ENCODE peak calls at places on chromosomes 5 and 9, in seven cellular contexts. B is RWPE1, N is A549, X is sigmoid colon, A is AG04450, O is stomach, U is choroid plexus epithelial cell. G is an unnamed sample.

GRCh38 chr9:87069690-87070089 is 122.4 kb upstream of the GAS1 start:
- DNase-seq in B (no peak), N (no peak), X (no peak), A (no peak), O (no peak), U (peak), G (no peak)

GRCh38 chr5:138722518-138722917 is 30.7 kb upstream of the CTNNA1 start:
- DNase-seq in B (no peak), N (no peak), X (no peak), A (no peak), O (peak), U (no peak), G (no peak)

GRCh38 chr9:2725929-2726328 is 8.6 kb downstream of the KCNV2 start:
- DNase-seq in B (no peak), N (no peak), X (no peak), A (no peak), O (no peak), U (no peak), G (no peak)

GRCh38 chr9:127530206-127530941 is 79.1 kb downstream of the LRSAM1 start:
- DNase-seq in B (no peak), N (no peak), X (no peak), A (no peak), O (no peak), U (no peak), G (no peak)

GRCh38 chr5:173794901-173795416 is 93.2 kb upstream of the CPEB4 start:
- DNase-seq in B (no peak), N (no peak), X (no peak), A (no peak), O (no peak), U (no peak), G (no peak)

GRCh38 chr5:55421074-55421529 is 113.3 kb downstream of the MTREX start:
- DNase-seq in B (no peak), N (no peak), X (no peak), A (no peak), O (no peak), U (no peak), G (no peak)

GRCh38 chr5:9733456-9733855 is 103.3 kb upstream of the TAS2R1 start:
- DNase-seq in B (no peak), N (no peak), X (no peak), A (no peak), O (no peak), U (no peak), G (no peak)

GRCh38 chr5:57004800-57005199 is 52.9 kb upstream of the MIER3 start:
- DNase-seq in B (peak), N (peak), X (no peak), A (no peak), O (no peak), U (no peak), G (no peak)

GRCh38 chr5:155147222-155147621 is 133.7 kb downstream of the KIF4B start:
- DNase-seq in B (peak), N (no peak), X (no peak), A (no peak), O (no peak), U (peak), G (no peak)

GRCh38 chr5:172496671-172497371 is 42.5 kb upstream of the SH3PXD2B start:
- DNase-seq in B (no peak), N (no peak), X (peak), A (no peak), O (no peak), U (peak), G (no peak)

GRCh38 chr9:122265265-122265900 is 701 bp downstream of the MRRF start:
- DNase-seq in B (no peak), N (no peak), X (no peak), A (no peak), O (no peak), U (peak), G (peak)

GRCh38 chr5:126395198-126395597 is 28.0 kb upstream of the GRAMD2B start:
- DNase-seq in B (no peak), N (no peak), X (no peak), A (no peak), O (no peak), U (peak), G (no peak)

GRCh38 chr5:51278458-51279049 is 104.7 kb upstream of the ISL1 start:
- DNase-seq in B (no peak), N (no peak), X (no peak), A (no peak), O (no peak), U (no peak), G (no peak)

GRCh38 chr9:87465791-87466190 is 31.9 kb upstream of the DAPK1 start:
- DNase-seq in B (no peak), N (no peak), X (no peak), A (no peak), O (no peak), U (no peak), G (no peak)

GRCh38 chr9:32665101-32665500 is 29.6 kb upstream of the TAF1L start:
- DNase-seq in B (peak), N (no peak), X (no peak), A (no peak), O (no peak), U (peak), G (no peak)

GRCh38 chr5:154627711-154628678 is 127.2 kb upstream of the LARP1 start:
- DNase-seq in B (no peak), N (no peak), X (no peak), A (no peak), O (no peak), U (peak), G (no peak)

GRCh38 chr5:179400020-179400419 is 54.8 kb upstream of the ADAMTS2 start:
- DNase-seq in B (no peak), N (no peak), X (peak), A (no peak), O (no peak), U (no peak), G (no peak)

GRCh38 chr5:95562282-95562681 is 7.4 kb downstream of the ARSK start:
- DNase-seq in B (no peak), N (no peak), X (no peak), A (no peak), O (no peak), U (no peak), G (no peak)

GRCh38 chr5:33072700-33073099 is 361.6 kb downstream of the NPR3 start:
- DNase-seq in B (no peak), N (no peak), X (no peak), A (no peak), O (no peak), U (no peak), G (no peak)

GRCh38 chr5:14900661-14901461 is 29.3 kb upstream of the ANKH start:
- DNase-seq in B (no peak), N (no peak), X (no peak), A (peak), O (no peak), U (peak), G (no peak)

GRCh38 chr5:132223861-132224260 is 3.8 kb downstream of the P4HA2 start:
- DNase-seq in B (no peak), N (no peak), X (no peak), A (no peak), O (no peak), U (no peak), G (no peak)

GRCh38 chr5:157020508-157021213 is 38.3 kb downstream of the HAVCR1 start:
- DNase-seq in B (no peak), N (no peak), X (no peak), A (no peak), O (no peak), U (no peak), G (no peak)

GRCh38 chr9:100309992-100310391 is 42.8 kb downstream of the TEX10 start:
- DNase-seq in B (no peak), N (no peak), X (no peak), A (no peak), O (no peak), U (peak), G (no peak)

GRCh38 chr9:78301466-78301865 is 4.5 kb downstream of the PSAT1 start:
- DNase-seq in B (no peak), N (no peak), X (no peak), A (no peak), O (no peak), U (peak), G (no peak)

GRCh38 chr5:81708889-81709288 is 42.0 kb downstream of the SSBP2 start:
- DNase-seq in B (no peak), N (no peak), X (no peak), A (no peak), O (no peak), U (no peak), G (no peak)

GRCh38 chr9:130664191-130665028 is at the start of gene PRDM12:
- DNase-seq in B (no peak), N (no peak), X (no peak), A (no peak), O (no peak), U (no peak), G (peak)

GRCh38 chr5:75152861-75153260 is 83.8 kb downstream of the ANKRD31 start:
- DNase-seq in B (peak), N (no peak), X (no peak), A (no peak), O (peak), U (peak), G (no peak)

GRCh38 chr5:126868961-126869451 is 92.1 kb downstream of the LMNB1 start:
- DNase-seq in B (peak), N (no peak), X (no peak), A (no peak), O (no peak), U (peak), G (peak)

GRCh38 chr9:133674091-133674490 is 37.9 kb downstream of the DBH start:
- DNase-seq in B (no peak), N (no peak), X (no peak), A (no peak), O (no peak), U (no peak), G (no peak)

GRCh38 chr9:22157271-22157670 is 148.2 kb upstream of the CDKN2B start:
- DNase-seq in B (no peak), N (no peak), X (no peak), A (no peak), O (no peak), U (peak), G (no peak)

GRCh38 chr5:54883374-54884194 is 101.8 kb downstream of the ESM1 start:
- DNase-seq in B (peak), N (no peak), X (peak), A (no peak), O (peak), U (peak), G (peak)

GRCh38 chr5:125384071-125384470 is 637.6 kb upstream of the ZNF608 start:
- DNase-seq in B (no peak), N (no peak), X (no peak), A (no peak), O (no peak), U (no peak), G (no peak)

GRCh38 chr9:128845186-128845931 is 15.8 kb upstream of the SPOUT1 start:
- DNase-seq in B (peak), N (no peak), X (no peak), A (no peak), O (no peak), U (peak), G (no peak)

GRCh38 chr9:109179801-109180523 is 12.9 kb upstream of the FRRS1L start:
- DNase-seq in B (no peak), N (no peak), X (no peak), A (no peak), O (no peak), U (no peak), G (no peak)

GRCh38 chr9:109182550-109182939 is 15.5 kb upstream of the FRRS1L start:
- DNase-seq in B (no peak), N (no peak), X (no peak), A (no peak), O (no peak), U (no peak), G (no peak)

GRCh38 chr9:109181284-109181683 is 14.2 kb upstream of the FRRS1L start:
- DNase-seq in B (no peak), N (no peak), X (no peak), A (no peak), O (no peak), U (no peak), G (no peak)

GRCh38 chr9:109186857-109187256 is 19.8 kb upstream of the FRRS1L start:
- DNase-seq in B (no peak), N (no peak), X (no peak), A (no peak), O (no peak), U (no peak), G (no peak)

GRCh38 chr9:109182940-109183798 is 16.1 kb upstream of the FRRS1L start:
- DNase-seq in B (peak), N (peak), X (no peak), A (no peak), O (peak), U (peak), G (peak)
- TF ChIP-seq CTCF in B (peak), N (peak), X (peak), A (peak), O (peak), U (peak), G (peak)

DNA sequence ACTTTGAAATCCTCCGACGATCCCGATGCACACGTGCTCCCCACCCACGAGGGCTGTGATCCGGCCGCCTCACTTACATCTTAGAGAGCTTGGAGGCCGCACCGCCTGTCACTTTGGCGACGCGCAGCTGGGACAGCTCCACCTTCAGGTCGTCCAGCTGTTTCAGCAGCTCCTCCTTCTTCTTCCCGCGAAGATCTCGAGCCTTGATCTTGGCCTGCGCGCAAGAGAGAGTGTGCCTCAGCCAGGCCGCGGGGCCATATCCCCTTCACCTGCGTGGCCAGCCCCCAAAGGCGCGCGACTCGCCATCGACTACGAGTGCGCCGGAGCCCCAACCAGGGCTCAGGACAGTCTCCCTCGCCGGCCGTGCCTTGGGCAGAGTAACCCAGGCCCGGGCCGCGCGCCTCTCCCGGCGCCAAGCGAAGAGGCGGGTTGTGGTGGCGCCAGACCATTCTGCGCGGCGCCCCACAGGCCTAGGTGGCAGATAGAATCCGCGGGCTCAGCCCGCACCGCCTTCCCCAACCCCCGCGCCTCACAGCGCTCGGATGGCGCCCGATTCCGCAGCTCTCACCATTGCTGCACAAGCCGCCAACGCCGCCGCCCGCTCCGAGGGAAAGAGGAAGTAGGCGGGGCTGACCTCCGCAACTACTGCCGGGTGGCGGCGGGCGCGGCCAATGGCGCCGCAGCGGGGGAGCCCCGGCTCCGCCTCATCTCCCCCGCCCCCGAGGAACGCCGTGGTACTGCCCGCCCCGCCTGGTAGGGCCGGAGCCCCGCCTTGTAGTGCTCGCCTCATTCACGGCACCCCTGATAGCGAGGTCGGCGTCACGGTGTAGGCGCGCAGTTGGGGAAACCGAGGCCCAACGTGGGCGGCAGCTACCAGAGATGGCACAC is at the start of the genes ARPC5L and RPL35:
- DNase-seq in B (peak), N (peak), X (peak), A (peak), O (peak), U (peak), G (peak)
- TF ChIP-seq CTCF in B (peak), N (no peak), X (peak), A (peak), O (no peak), U (peak), G (no peak)

GRCh38 chr9:107087256-107087655 is 195.8 kb upstream of the RAD23B start:
- DNase-seq in B (no peak), N (no peak), X (no peak), A (no peak), O (no peak), U (no peak), G (no peak)
- TF ChIP-seq CTCF in B (no peak), N (no peak), X (no peak), A (peak), O (no peak), U (peak), G (no peak)

GRCh38 chr9:90658783-90659182 is 16.2 kb upstream of the DIRAS2 start:
- DNase-seq in B (no peak), N (no peak), X (no peak), A (no peak), O (no peak), U (no peak), G (no peak)
- TF ChIP-seq CTCF in B (no peak), N (no peak), X (no peak), A (no peak), O (no peak), U (no peak), G (no peak)

DNA sequence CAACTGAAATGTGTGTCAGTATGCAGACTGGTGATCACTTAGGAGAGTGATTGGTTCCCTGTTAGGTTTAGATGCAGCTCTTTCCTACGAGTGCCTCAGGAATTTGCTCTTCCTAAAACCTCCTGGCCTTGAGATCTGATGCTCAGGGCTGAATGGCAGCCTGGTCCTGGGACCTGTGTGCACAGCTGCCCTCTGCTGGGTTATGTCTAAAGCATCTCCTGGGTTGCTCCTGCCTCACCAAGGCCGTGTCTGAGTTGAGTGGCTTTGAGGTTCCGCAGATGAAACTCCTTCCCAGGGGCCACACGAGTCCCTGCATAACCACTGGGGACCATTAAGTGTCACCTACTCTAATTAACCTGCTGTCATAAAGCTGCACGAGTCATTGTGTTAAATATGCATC is 59.5 kb downstream of the MVB12B start:
- DNase-seq in B (peak), N (no peak), X (no peak), A (no peak), O (no peak), U (peak), G (no peak)
- TF ChIP-seq CTCF in B (peak), N (peak), X (peak), A (peak), O (no peak), U (peak), G (no peak)

DNA sequence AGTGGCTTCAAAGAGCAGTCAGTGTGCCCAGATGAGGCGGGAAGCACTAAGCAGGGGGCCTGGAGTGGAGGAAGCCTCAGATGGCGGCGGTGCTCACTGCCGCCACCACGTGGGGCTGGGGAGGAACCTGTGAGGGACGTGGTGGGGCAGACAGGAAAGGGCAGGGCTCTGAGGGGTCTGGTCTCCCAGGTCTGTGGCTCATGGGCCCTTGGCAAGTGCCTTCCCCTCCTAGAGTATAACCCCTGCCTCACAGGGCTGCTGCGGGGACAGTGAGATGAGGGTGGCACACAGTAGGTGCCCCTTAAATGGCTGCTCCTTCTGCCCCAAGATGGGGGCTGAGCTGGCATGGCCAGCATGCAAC is 26.6 kb downstream of the NR5A1 start:
- DNase-seq in B (peak), N (peak), X (no peak), A (no peak), O (no peak), U (peak), G (peak)
- TF ChIP-seq CTCF in B (no peak), N (peak), X (no peak), A (peak), O (no peak), U (peak), G (peak)

GRCh38 chr9:126491256-126491879 is 122.4 kb upstream of the LMX1B start:
- DNase-seq in B (peak), N (no peak), X (no peak), A (peak), O (peak), U (peak), G (peak)
- TF ChIP-seq CTCF in B (peak), N (peak), X (peak), A (peak), O (peak), U (peak), G (peak)

GRCh38 chr5:150624334-150625163 is 15.9 kb upstream of the SYNPO start:
- DNase-seq in B (peak), N (peak), X (no peak), A (no peak), O (no peak), U (no peak), G (peak)
- TF ChIP-seq CTCF in B (no peak), N (no peak), X (no peak), A (no peak), O (no peak), U (no peak), G (no peak)

G was measured in nephron progenitor cell.